ENCODE peak calls at places on chromosomes 16 and 17, in six cellular contexts. One of them, this sample, is unnamed.

GRCh38 chr17:56290486-56291118 is 137.3 kb downstream of the ANKFN1 start:
- DNase-seq in PC-3: no peak
- DNase-seq in ovary: no peak
- DNase-seq in foreskin fibroblast: peak; percentile 8
- DNase-seq in heart left ventricle: no peak
- DNase-seq in lower leg skin: no peak
- DNase-seq in this sample: no peak

GRCh38 chr17:52136173-52136572 is 22.3 kb downstream of the CA10 start:
- DNase-seq in PC-3: no peak
- DNase-seq in ovary: no peak
- DNase-seq in foreskin fibroblast: no peak
- DNase-seq in heart left ventricle: no peak
- DNase-seq in lower leg skin: no peak
- DNase-seq in this sample: no peak

GRCh38 chr17:79937981-79938695 is 97.5 kb downstream of the TBC1D16 start:
- DNase-seq in PC-3: no peak
- DNase-seq in ovary: peak; percentile 75
- DNase-seq in foreskin fibroblast: peak; percentile 63
- DNase-seq in heart left ventricle: no peak
- DNase-seq in lower leg skin: no peak
- DNase-seq in this sample: no peak

GRCh38 chr17:36485805-36486203 is 677 bp upstream of the ZNHIT3 start:
- DNase-seq in PC-3: no peak
- DNase-seq in ovary: no peak
- DNase-seq in foreskin fibroblast: no peak
- DNase-seq in heart left ventricle: no peak
- DNase-seq in lower leg skin: no peak
- DNase-seq in this sample: no peak

GRCh38 chr16:1069154-1069553 is 3.4 kb upstream of the SSTR5 start:
- DNase-seq in PC-3: no peak
- DNase-seq in ovary: no peak
- DNase-seq in foreskin fibroblast: no peak
- DNase-seq in heart left ventricle: no peak
- DNase-seq in lower leg skin: no peak
- DNase-seq in this sample: no peak

GRCh38 chr16:85235988-85236831 is 123.9 kb upstream of the CIBAR2 start:
- DNase-seq in PC-3: no peak
- DNase-seq in ovary: no peak
- DNase-seq in foreskin fibroblast: no peak
- DNase-seq in heart left ventricle: peak; percentile 55
- DNase-seq in lower leg skin: no peak
- DNase-seq in this sample: no peak

GRCh38 chr17:4862720-4863119 is 29.6 kb downstream of the MINK1 start:
- DNase-seq in PC-3: no peak
- DNase-seq in ovary: no peak
- DNase-seq in foreskin fibroblast: no peak
- DNase-seq in heart left ventricle: no peak
- DNase-seq in lower leg skin: no peak
- DNase-seq in this sample: no peak

GRCh38 chr16:67311607-67312449 is 14.7 kb downstream of the KCTD19 start:
- DNase-seq in PC-3: peak; percentile 94
- DNase-seq in ovary: no peak
- DNase-seq in foreskin fibroblast: peak; percentile 99
- DNase-seq in heart left ventricle: peak; percentile 50
- DNase-seq in lower leg skin: no peak
- DNase-seq in this sample: peak; percentile 100

GRCh38 chr16:80671281-80671849 is 130.6 kb downstream of the DYNLRB2 start:
- DNase-seq in PC-3: no peak
- DNase-seq in ovary: no peak
- DNase-seq in foreskin fibroblast: no peak
- DNase-seq in heart left ventricle: no peak
- DNase-seq in lower leg skin: no peak
- DNase-seq in this sample: no peak

GRCh38 chr17:71830916-71831315 is 289.9 kb upstream of the SOX9 start:
- DNase-seq in PC-3: no peak
- DNase-seq in ovary: no peak
- DNase-seq in foreskin fibroblast: no peak
- DNase-seq in heart left ventricle: no peak
- DNase-seq in lower leg skin: no peak
- DNase-seq in this sample: no peak
- TF ChIP-seq CTCF in PC-3: no peak
- TF ChIP-seq CTCF in ovary: no peak
- TF ChIP-seq CTCF in foreskin fibroblast: no peak
- TF ChIP-seq CTCF in heart left ventricle: no peak
- TF ChIP-seq CTCF in lower leg skin: no peak
- TF ChIP-seq CTCF in this sample: no peak

GRCh38 chr17:74919440-74920305 is 3.4 kb downstream of the USH1G start:
- DNase-seq in PC-3: no peak
- DNase-seq in ovary: no peak
- DNase-seq in foreskin fibroblast: peak; percentile 35
- DNase-seq in heart left ventricle: no peak
- DNase-seq in lower leg skin: no peak
- DNase-seq in this sample: no peak
- TF ChIP-seq CTCF in PC-3: no peak
- TF ChIP-seq CTCF in ovary: no peak
- TF ChIP-seq CTCF in foreskin fibroblast: peak; percentile 19
- TF ChIP-seq CTCF in heart left ventricle: peak; percentile 35
- TF ChIP-seq CTCF in lower leg skin: no peak
- TF ChIP-seq CTCF in this sample: no peak

DNA sequence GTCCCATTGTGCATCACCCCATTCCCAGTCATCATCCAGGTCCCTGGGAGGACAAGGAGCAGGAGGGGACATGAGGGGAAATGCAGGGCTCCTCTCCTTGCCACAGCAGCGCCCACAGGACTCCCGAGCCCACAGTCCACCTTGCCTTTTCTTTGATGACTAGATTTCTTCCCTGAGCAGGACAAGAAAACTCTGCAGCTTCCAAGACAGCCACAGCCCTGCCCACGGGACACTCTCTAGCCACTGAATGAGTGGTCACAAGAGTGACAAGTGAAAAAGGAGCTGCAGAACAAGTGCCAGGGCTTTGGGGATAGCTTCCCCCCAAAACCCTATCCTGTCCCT is 4.7 kb downstream of the NEURL4 start:
- DNase-seq in PC-3: no peak
- DNase-seq in ovary: no peak
- DNase-seq in foreskin fibroblast: no peak
- DNase-seq in heart left ventricle: no peak
- DNase-seq in lower leg skin: no peak
- DNase-seq in this sample: no peak
- TF ChIP-seq CTCF in PC-3: no peak
- TF ChIP-seq CTCF in ovary: no peak
- TF ChIP-seq CTCF in foreskin fibroblast: no peak
- TF ChIP-seq CTCF in heart left ventricle: no peak
- TF ChIP-seq CTCF in lower leg skin: no peak
- TF ChIP-seq CTCF in this sample: no peak

GRCh38 chr17:1574697-1575471 is 12.3 kb upstream of the PITPNA start:
- DNase-seq in PC-3: no peak
- DNase-seq in ovary: no peak
- DNase-seq in foreskin fibroblast: no peak
- DNase-seq in heart left ventricle: no peak
- DNase-seq in lower leg skin: no peak
- DNase-seq in this sample: no peak

GRCh38 chr17:1576500-1576899 is 13.9 kb upstream of the PITPNA start:
- DNase-seq in PC-3: no peak
- DNase-seq in ovary: no peak
- DNase-seq in foreskin fibroblast: no peak
- DNase-seq in heart left ventricle: no peak
- DNase-seq in lower leg skin: no peak
- DNase-seq in this sample: no peak

GRCh38 chr17:1577186-1577585 is 14.6 kb upstream of the PITPNA start:
- DNase-seq in PC-3: peak; percentile 77
- DNase-seq in ovary: peak; percentile 85
- DNase-seq in foreskin fibroblast: peak; percentile 95
- DNase-seq in heart left ventricle: peak; percentile 92
- DNase-seq in lower leg skin: peak; percentile 88
- DNase-seq in this sample: peak; percentile 92

GRCh38 chr17:1571362-1571746 is 8.8 kb upstream of the PITPNA start:
- DNase-seq in PC-3: no peak
- DNase-seq in ovary: no peak
- DNase-seq in foreskin fibroblast: no peak
- DNase-seq in heart left ventricle: no peak
- DNase-seq in lower leg skin: no peak
- DNase-seq in this sample: no peak

GRCh38 chr17:1573932-1574696 is 11.5 kb upstream of the PITPNA start:
- DNase-seq in PC-3: peak; percentile 78
- DNase-seq in ovary: peak; percentile 95
- DNase-seq in foreskin fibroblast: peak; percentile 91
- DNase-seq in heart left ventricle: peak; percentile 86
- DNase-seq in lower leg skin: no peak
- DNase-seq in this sample: no peak
- TF ChIP-seq CTCF in PC-3: peak; percentile 78
- TF ChIP-seq CTCF in ovary: peak; percentile 99
- TF ChIP-seq CTCF in foreskin fibroblast: peak; percentile 90
- TF ChIP-seq CTCF in heart left ventricle: peak; percentile 97
- TF ChIP-seq CTCF in lower leg skin: no peak
- TF ChIP-seq CTCF in this sample: peak; percentile 94

DNA sequence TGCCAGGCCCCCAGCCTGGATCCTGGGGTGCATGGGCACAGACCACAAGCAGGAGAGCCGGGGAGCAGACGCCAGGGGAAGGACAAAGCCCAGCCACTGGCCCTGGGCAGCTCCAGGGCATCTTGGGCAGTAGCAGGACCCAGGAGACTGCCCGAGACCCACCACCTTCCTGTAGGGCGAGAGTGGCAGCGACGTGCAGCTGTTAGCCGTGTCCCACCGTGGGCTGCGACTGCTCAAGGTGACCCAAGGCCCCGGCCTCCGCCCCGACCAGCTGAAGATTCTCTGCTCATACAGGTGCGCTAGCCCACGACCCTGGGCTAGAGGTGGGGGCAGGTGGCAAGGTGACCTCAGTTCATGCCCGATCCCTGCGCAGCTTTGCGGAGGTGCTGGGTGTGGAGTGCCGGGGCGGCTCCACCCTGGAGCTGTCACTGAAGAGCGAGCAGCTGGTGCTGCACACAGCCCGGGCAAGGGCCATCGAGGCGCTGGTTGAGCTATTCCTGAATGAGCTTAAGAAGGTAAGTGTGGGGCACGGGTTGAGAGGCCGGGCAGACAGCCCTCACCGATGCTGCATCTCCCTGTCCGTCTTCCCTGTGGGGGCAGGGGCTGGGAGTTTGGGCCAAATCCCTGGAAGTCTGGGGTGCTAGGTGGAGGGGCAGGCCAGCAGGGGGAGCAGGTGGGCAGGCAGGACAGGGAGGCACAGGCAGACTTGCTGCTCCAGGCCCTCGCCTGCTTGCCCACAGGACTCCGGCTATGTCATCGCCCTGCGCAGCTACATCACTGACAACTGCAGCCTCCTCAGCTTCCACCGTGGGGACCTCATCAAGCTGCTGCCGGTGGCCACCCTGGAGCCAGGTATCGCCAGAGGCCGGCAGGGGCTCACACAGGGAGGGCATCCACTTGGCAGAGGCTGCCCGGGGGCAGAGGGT is 13.5 kb upstream of the SMIM5 start:
- DNase-seq in PC-3: peak; percentile 52
- DNase-seq in ovary: no peak
- DNase-seq in foreskin fibroblast: peak; percentile 63
- DNase-seq in heart left ventricle: no peak
- DNase-seq in lower leg skin: no peak
- DNase-seq in this sample: no peak
- TF ChIP-seq CTCF in PC-3: peak; percentile 79
- TF ChIP-seq CTCF in ovary: no peak
- TF ChIP-seq CTCF in foreskin fibroblast: peak; percentile 43
- TF ChIP-seq CTCF in heart left ventricle: peak; percentile 36
- TF ChIP-seq CTCF in lower leg skin: no peak
- TF ChIP-seq CTCF in this sample: peak; percentile 73

GRCh38 chr16:77758046-77758445 is 30.3 kb upstream of the VAT1L start:
- DNase-seq in PC-3: no peak
- DNase-seq in ovary: no peak
- DNase-seq in foreskin fibroblast: no peak
- DNase-seq in heart left ventricle: no peak
- DNase-seq in lower leg skin: no peak
- DNase-seq in this sample: no peak

GRCh38 chr16:77758508-77758907 is 29.9 kb upstream of the VAT1L start:
- DNase-seq in PC-3: no peak
- DNase-seq in ovary: no peak
- DNase-seq in foreskin fibroblast: no peak
- DNase-seq in heart left ventricle: no peak
- DNase-seq in lower leg skin: no peak
- DNase-seq in this sample: no peak

GRCh38 chr16:77761204-77761603 is 27.2 kb upstream of the VAT1L start:
- DNase-seq in PC-3: no peak
- DNase-seq in ovary: no peak
- DNase-seq in foreskin fibroblast: no peak
- DNase-seq in heart left ventricle: no peak
- DNase-seq in lower leg skin: no peak
- DNase-seq in this sample: no peak

GRCh38 chr16:77760800-77761199 is 27.6 kb upstream of the VAT1L start:
- DNase-seq in PC-3: no peak
- DNase-seq in ovary: no peak
- DNase-seq in foreskin fibroblast: no peak
- DNase-seq in heart left ventricle: no peak
- DNase-seq in lower leg skin: no peak
- DNase-seq in this sample: no peak

GRCh38 chr16:77759821-77760220 is 28.5 kb upstream of the VAT1L start:
- DNase-seq in PC-3: no peak
- DNase-seq in ovary: no peak
- DNase-seq in foreskin fibroblast: no peak
- DNase-seq in heart left ventricle: no peak
- DNase-seq in lower leg skin: no peak
- DNase-seq in this sample: no peak
- TF ChIP-seq CTCF in PC-3: no peak
- TF ChIP-seq CTCF in ovary: no peak
- TF ChIP-seq CTCF in foreskin fibroblast: no peak
- TF ChIP-seq CTCF in heart left ventricle: no peak
- TF ChIP-seq CTCF in lower leg skin: no peak
- TF ChIP-seq CTCF in this sample: no peak

GRCh38 chr17:41579484-41580243 is 7.0 kb downstream of the KRT14 start:
- DNase-seq in PC-3: peak; percentile 87
- DNase-seq in ovary: peak; percentile 81
- DNase-seq in foreskin fibroblast: peak; percentile 82
- DNase-seq in heart left ventricle: peak; percentile 59
- DNase-seq in lower leg skin: peak; percentile 89
- DNase-seq in this sample: peak; percentile 33
- TF ChIP-seq CTCF in PC-3: peak; percentile 65
- TF ChIP-seq CTCF in ovary: peak; percentile 23
- TF ChIP-seq CTCF in foreskin fibroblast: peak; percentile 80
- TF ChIP-seq CTCF in heart left ventricle: peak; percentile 75
- TF ChIP-seq CTCF in lower leg skin: no peak
- TF ChIP-seq CTCF in this sample: peak; percentile 83